ENCODE peak calls at places on chromosomes 7 and 10, in five cellular contexts. L, P, Z, G and N are unnamed samples.
A peak's percentile ranks its signal among the peaks of the same experiment; 100 is the strongest.

GRCh38 chr7:22589641-22590141 is 89.7 kb upstream of the STEAP1B start:
- DNase-seq in P (no peak), Z (no peak), G (peak; percentile 95), L (peak; percentile 23), N (peak; percentile 30)

GRCh38 chr7:95828824-95829428 is 56.6 kb downstream of the DYNC1I1 start:
- DNase-seq in G (peak; percentile 26), L (no peak), P (no peak), Z (no peak), N (no peak)

GRCh38 chr10:63137306-63137705 is 4.2 kb downstream of the NRBF2 start:
- DNase-seq in L (no peak), P (no peak), G (peak; percentile 69), Z (no peak), N (no peak)

GRCh38 chr10:33244354-33244967 is 90.0 kb downstream of the NRP1 start:
- DNase-seq in G (no peak), Z (no peak), P (no peak), L (no peak), N (no peak)

GRCh38 chr7:91031757-91032156 is 232.5 kb upstream of the FZD1 start:
- DNase-seq in G (no peak), P (no peak), Z (no peak), L (no peak), N (no peak)

GRCh38 chr7:139087212-139087611 is 22.3 kb downstream of the ZC3HAV1 start:
- DNase-seq in G (no peak), P (no peak), Z (no peak), L (no peak), N (no peak)

GRCh38 chr10:29438271-29438670 is 149.4 kb downstream of the LYZL1 start:
- DNase-seq in G (no peak), L (no peak), Z (no peak), P (no peak), N (no peak)

GRCh38 chr7:12957487-12957886 is 270.1 kb downstream of the ARL4A start:
- DNase-seq in P (no peak), G (no peak), L (no peak), Z (peak; percentile 10), N (no peak)

GRCh38 chr7:22582860-22583640 is 83.1 kb upstream of the STEAP1B start:
- DNase-seq in G (peak; percentile 95), Z (no peak), L (no peak), P (no peak), N (no peak)

GRCh38 chr7:139626817-139627216 is 103.3 kb downstream of the CLEC2L start:
- DNase-seq in G (no peak), L (no peak), P (no peak), Z (no peak), N (no peak)

GRCh38 chr10:99540339-99540672 is 7.6 kb downstream of the NKX2-3 start:
- DNase-seq in Z (no peak), L (no peak), G (no peak), P (no peak), N (no peak)

GRCh38 chr7:106626376-106627293 is 34.3 kb downstream of the CCDC71L start:
- DNase-seq in Z (no peak), P (no peak), L (no peak), G (no peak), N (no peak)

GRCh38 chr10:117164878-117165556 is 26.9 kb upstream of the VAX1 start:
- DNase-seq in L (no peak), G (no peak), Z (no peak), P (no peak), N (no peak)

GRCh38 chr10:29895436-29895835 is 163.9 kb downstream of the JCAD start:
- DNase-seq in Z (no peak), P (no peak), G (peak; percentile 99), L (peak; percentile 61), N (peak; percentile 55)

GRCh38 chr7:92297736-92298135 is 52.0 kb downstream of the ANKIB1 start:
- DNase-seq in P (no peak), G (no peak), Z (no peak), L (no peak), N (no peak)

GRCh38 chr10:33334839-33335549 is 527 bp upstream of the NRP1 start:
- DNase-seq in L (peak; percentile 58), Z (peak; percentile 45), G (peak; percentile 84), P (no peak), N (peak; percentile 51)

GRCh38 chr7:12369700-12370099 is 34.0 kb downstream of the VWDE start:
- DNase-seq in Z (no peak), P (no peak), L (no peak), G (no peak), N (no peak)

GRCh38 chr10:36236931-36237330 is 594.8 kb upstream of the FZD8 start:
- DNase-seq in G (no peak), P (no peak), L (no peak), Z (no peak), N (no peak)

GRCh38 chr10:98745645-98746044 is 298.9 kb upstream of the HPS1 start:
- DNase-seq in G (no peak), L (no peak), P (no peak), Z (no peak), N (no peak)

GRCh38 chr10:124231188-124232135 is 138.1 kb upstream of the CHST15 start:
- DNase-seq in P (no peak), G (no peak), L (no peak), Z (no peak), N (no peak)

GRCh38 chr10:13922591-13922990 is 335.8 kb downstream of the PRPF18 start:
- DNase-seq in G (peak; percentile 52), P (no peak), Z (no peak), L (no peak), N (no peak)

GRCh38 chr10:106722524-106722923 is 442.0 kb downstream of the SORCS1 start:
- DNase-seq in L (no peak), Z (peak; percentile 28), G (no peak), P (no peak), N (no peak)